ENCODE peak calls at places on chromosomes 12 and 14, in four cellular contexts. One of them, this sample, is unnamed.

GRCh38 chr12:92290016-92290685 is 144.5 kb upstream of the BTG1 start:
- DNase-seq in astrocyte: peak
- DNase-seq in GM12864: no peak
- DNase-seq in AG10803: peak
- DNase-seq in this sample: no peak

GRCh38 chr14:41505491-41505890 is 101.2 kb upstream of the LRFN5 start:
- DNase-seq in astrocyte: no peak
- DNase-seq in GM12864: no peak
- DNase-seq in AG10803: no peak
- DNase-seq in this sample: no peak

GRCh38 chr14:79043194-79043889 is 873.2 kb downstream of the NRXN3 start:
- DNase-seq in astrocyte: no peak
- DNase-seq in GM12864: no peak
- DNase-seq in AG10803: no peak
- DNase-seq in this sample: no peak

GRCh38 chr12:49489720-49490119 is 49.1 kb upstream of the KCNH3 start:
- DNase-seq in astrocyte: peak
- DNase-seq in GM12864: no peak
- DNase-seq in AG10803: no peak
- DNase-seq in this sample: no peak

GRCh38 chr14:73878436-73878835 is 8.2 kb upstream of the ZNF410 start:
- DNase-seq in astrocyte: peak
- DNase-seq in GM12864: no peak
- DNase-seq in AG10803: no peak
- DNase-seq in this sample: no peak

GRCh38 chr12:42473130-42473529 is 116.4 kb downstream of the PRICKLE1 start:
- DNase-seq in astrocyte: peak
- DNase-seq in GM12864: no peak
- DNase-seq in AG10803: peak
- DNase-seq in this sample: no peak

GRCh38 chr12:65535951-65536350 is 257.5 kb downstream of the MSRB3 start:
- DNase-seq in astrocyte: no peak
- DNase-seq in GM12864: no peak
- DNase-seq in AG10803: no peak
- DNase-seq in this sample: no peak

GRCh38 chr14:106308839-106309389 is 782.5 kb downstream of the TMEM121 start:
- DNase-seq in astrocyte: no peak
- DNase-seq in GM12864: peak
- DNase-seq in AG10803: no peak
- DNase-seq in this sample: no peak

GRCh38 chr14:23354990-23355389 is 2.3 kb upstream of the SLC22A17 start:
- DNase-seq in astrocyte: no peak
- DNase-seq in GM12864: no peak
- DNase-seq in AG10803: no peak
- DNase-seq in this sample: no peak

GRCh38 chr14:34299360-34299759 is 162.7 kb downstream of the SPTSSA start:
- DNase-seq in astrocyte: no peak
- DNase-seq in GM12864: no peak
- DNase-seq in AG10803: no peak
- DNase-seq in this sample: no peak

GRCh38 chr12:6724409-6724797 is 557 bp downstream of the COPS7A start:
- DNase-seq in astrocyte: no peak
- DNase-seq in GM12864: peak
- DNase-seq in AG10803: no peak
- DNase-seq in this sample: no peak

GRCh38 chr12:111404362-111405148 is 1.2 kb upstream of the SH2B3 start:
- DNase-seq in astrocyte: no peak
- DNase-seq in GM12864: peak
- DNase-seq in AG10803: no peak
- DNase-seq in this sample: no peak

GRCh38 chr14:65373671-65374039 is 38.9 kb upstream of the FUT8 start:
- DNase-seq in astrocyte: no peak
- DNase-seq in GM12864: no peak
- DNase-seq in AG10803: peak
- DNase-seq in this sample: no peak

GRCh38 chr14:77923131-77923933 is 123.4 kb downstream of the ADCK1 start:
- DNase-seq in astrocyte: no peak
- DNase-seq in GM12864: no peak
- DNase-seq in AG10803: no peak
- DNase-seq in this sample: peak

GRCh38 chr12:14841761-14842160 is 1.6 kb downstream of the ART4 start:
- DNase-seq in astrocyte: peak
- DNase-seq in GM12864: no peak
- DNase-seq in AG10803: peak
- DNase-seq in this sample: no peak

DNA sequence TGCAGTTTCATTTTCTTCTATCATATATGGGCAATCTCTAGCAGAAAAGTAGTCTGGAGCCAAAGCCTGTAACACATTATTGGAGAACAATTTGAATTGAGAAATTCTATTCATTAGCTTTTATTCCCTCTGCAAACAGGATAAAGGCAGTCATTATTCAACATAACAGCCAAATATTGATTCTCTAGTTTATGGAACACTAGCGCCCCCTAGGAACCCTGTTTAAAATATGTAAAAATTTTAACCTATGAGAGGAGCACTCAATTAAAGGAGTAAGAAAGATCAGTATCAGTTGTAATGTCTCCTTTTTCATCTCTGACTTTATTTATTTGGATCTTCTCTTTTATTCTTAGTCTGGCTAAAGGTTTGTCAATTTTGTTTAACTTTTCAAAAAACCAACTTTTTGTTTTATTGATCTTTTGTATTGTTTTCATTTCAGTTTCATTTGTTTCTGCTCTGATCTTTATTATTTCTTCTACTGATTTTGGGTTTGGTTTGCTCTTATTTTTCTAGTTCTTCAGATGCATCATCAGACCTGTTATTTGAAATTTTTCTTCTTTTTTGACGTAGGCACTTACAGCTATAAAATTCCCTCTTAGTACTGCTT is 4.8 kb upstream of the LMNTD1 start:
- DNase-seq in astrocyte: peak
- DNase-seq in GM12864: no peak
- DNase-seq in AG10803: peak
- DNase-seq in this sample: no peak
- TF ChIP-seq CTCF in astrocyte: peak
- TF ChIP-seq CTCF in GM12864: peak
- TF ChIP-seq CTCF in AG10803: peak
- TF ChIP-seq CTCF in this sample: peak

DNA sequence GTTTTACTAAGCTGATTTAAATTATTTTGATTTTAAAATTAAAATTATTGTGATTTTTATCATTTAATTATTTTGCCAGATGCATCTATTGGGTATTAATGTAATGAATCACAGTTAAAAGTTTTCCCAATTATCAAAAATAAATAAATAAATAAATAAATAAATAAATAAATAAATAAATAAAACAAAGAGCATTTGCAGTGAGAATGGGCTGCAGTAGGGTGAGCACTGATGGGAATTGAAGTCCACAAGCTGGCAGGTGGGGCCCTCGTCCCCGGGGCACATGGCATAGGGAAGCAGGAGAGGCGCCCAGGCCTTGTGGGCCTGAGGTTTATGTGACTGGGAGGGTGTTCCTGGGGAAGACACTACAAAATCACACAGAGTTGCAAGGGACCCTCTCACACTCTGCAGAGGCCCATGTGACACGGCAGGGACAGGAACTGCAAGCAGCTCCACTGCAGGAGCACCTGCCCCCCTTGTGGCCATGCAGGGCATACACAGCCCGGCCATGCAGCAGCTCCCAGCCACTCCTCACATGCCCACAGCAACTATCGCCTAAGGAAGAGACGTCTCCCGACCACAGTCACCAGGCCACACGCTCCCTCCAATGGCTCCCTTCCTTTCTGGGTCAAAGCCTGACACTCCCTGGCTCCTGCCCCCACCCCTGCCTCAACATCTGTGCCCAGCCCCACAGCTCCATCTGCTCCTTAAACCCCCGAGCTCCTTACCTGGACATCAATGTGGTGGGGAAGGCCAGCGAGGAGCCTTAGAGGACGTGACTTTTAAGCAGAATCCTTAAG is 256.3 kb upstream of the SFSWAP start:
- DNase-seq in astrocyte: no peak
- DNase-seq in GM12864: peak
- DNase-seq in AG10803: peak
- DNase-seq in this sample: no peak
- TF ChIP-seq CTCF in astrocyte: no peak
- TF ChIP-seq CTCF in GM12864: peak
- TF ChIP-seq CTCF in AG10803: peak
- TF ChIP-seq CTCF in this sample: no peak

GRCh38 chr14:102297436-102298170 is 7.4 kb downstream of the MOK start:
- DNase-seq in astrocyte: no peak
- DNase-seq in GM12864: no peak
- DNase-seq in AG10803: no peak
- DNase-seq in this sample: no peak

GRCh38 chr14:102292446-102292845 is 12.5 kb downstream of the MOK start:
- DNase-seq in astrocyte: no peak
- DNase-seq in GM12864: no peak
- DNase-seq in AG10803: no peak
- DNase-seq in this sample: no peak

GRCh38 chr14:102293784-102294183 is 11.2 kb downstream of the MOK start:
- DNase-seq in astrocyte: peak
- DNase-seq in GM12864: no peak
- DNase-seq in AG10803: no peak
- DNase-seq in this sample: no peak

DNA sequence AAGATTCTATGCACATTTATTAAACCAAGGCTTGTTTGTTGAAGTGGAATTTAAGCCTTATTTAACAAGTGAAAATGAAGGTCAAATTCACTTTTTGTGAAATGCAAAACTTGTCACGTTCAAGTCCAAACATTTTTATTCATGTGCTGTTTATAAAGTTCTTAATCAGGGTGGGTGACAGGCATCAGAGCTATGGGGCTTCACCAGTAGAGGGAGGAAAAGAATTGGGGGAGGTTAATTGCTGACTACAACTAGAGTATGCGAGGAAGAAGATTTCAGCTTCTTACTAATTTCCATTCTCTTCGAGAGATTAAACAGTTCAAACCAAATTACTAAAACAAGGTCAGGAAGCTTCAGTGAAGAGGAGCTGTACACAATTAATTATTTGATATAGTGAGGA is 9.7 kb downstream of the MOK start:
- DNase-seq in astrocyte: peak
- DNase-seq in GM12864: no peak
- DNase-seq in AG10803: peak
- DNase-seq in this sample: no peak
- TF ChIP-seq CTCF in astrocyte: peak
- TF ChIP-seq CTCF in GM12864: no peak
- TF ChIP-seq CTCF in AG10803: peak
- TF ChIP-seq CTCF in this sample: peak

DNA sequence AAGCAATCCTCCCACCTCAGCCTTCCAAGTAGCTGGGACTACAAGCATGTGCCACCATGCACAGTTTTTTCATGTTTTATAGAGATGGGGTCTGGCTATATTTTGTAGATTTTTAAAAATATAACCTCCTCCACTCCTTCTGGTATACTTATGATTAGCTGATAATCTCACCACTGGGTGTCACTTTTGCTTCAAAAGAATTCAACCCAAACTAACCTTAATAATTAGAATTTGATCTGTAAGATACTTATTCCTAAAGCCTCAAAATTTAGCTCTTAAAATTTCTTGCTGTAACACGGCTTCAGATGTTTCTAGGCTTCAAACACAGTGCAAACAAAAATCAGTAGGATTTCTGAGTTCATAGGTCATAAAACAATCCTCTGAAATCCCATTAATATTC is 130.3 kb downstream of the CEP83 start:
- DNase-seq in astrocyte: no peak
- DNase-seq in GM12864: no peak
- DNase-seq in AG10803: no peak
- DNase-seq in this sample: no peak
- TF ChIP-seq CTCF in astrocyte: no peak
- TF ChIP-seq CTCF in GM12864: peak
- TF ChIP-seq CTCF in AG10803: peak
- TF ChIP-seq CTCF in this sample: peak

This sample was measured in D721Med.